ENCODE peak calls at places on chromosomes 12 and 14, in five cellular contexts. O is HCT116; N is stimulated activated CD4-positive, alpha-beta T cell treated with anti-CD3 and anti-CD28 coated beads, Interleukin-15, amount 100 ng/mL, for 24 hours; Y is spleen; H is naive B cell. W is an unnamed sample.

GRCh38 chr12:64560395-64561301 is 49.6 kb upstream of the RASSF3 start:
- DNase-seq in Y (no peak), O (peak), N (no peak), H (no peak), W (no peak)

GRCh38 chr12:12216349-12217017 is 50.4 kb downstream of the LRP6 start:
- DNase-seq in H (no peak), O (no peak), Y (no peak), N (no peak), W (no peak)

GRCh38 chr14:75044760-75045159 is 6.5 kb downstream of the MLH3 start:
- DNase-seq in H (no peak), Y (no peak), O (no peak), N (no peak), W (no peak)

GRCh38 chr12:78483767-78484315 is 380.7 kb upstream of the SYT1 start:
- DNase-seq in N (no peak), O (no peak), Y (no peak), H (no peak), W (no peak)

GRCh38 chr14:61872452-61872851 is 110.2 kb downstream of the SNAPC1 start:
- DNase-seq in Y (no peak), H (peak), N (no peak), O (no peak), W (no peak)

GRCh38 chr12:89355243-89356068 is 3.2 kb upstream of the DUSP6 start:
- DNase-seq in O (no peak), Y (no peak), H (no peak), N (no peak), W (no peak)

GRCh38 chr12:29088611-29089219 is 60.4 kb upstream of the FAR2 start:
- DNase-seq in O (no peak), H (no peak), Y (no peak), N (no peak), W (no peak)

GRCh38 chr14:74573421-74574091 is 38.5 kb downstream of the LTBP2 start:
- DNase-seq in Y (peak), H (no peak), O (no peak), N (no peak), W (no peak)

GRCh38 chr14:31456841-31457664 is at the start of gene DTD2:
- DNase-seq in Y (peak), O (peak), H (peak), N (peak), W (peak)

GRCh38 chr12:6536894-6537579 is 2.7 kb downstream of the GAPDH start:
- DNase-seq in N (peak), H (no peak), O (no peak), Y (no peak), W (peak)

GRCh38 chr12:48988030-48988649 is 10.0 kb downstream of the WNT1 start:
- DNase-seq in H (peak), N (peak), O (no peak), Y (peak), W (no peak)

GRCh38 chr14:66001356-66001755 is 484.8 kb upstream of the CCDC196 start:
- DNase-seq in N (no peak), Y (no peak), H (no peak), O (no peak), W (no peak)

GRCh38 chr12:38653650-38654049 is 251.7 kb downstream of the CPNE8 start:
- DNase-seq in N (no peak), H (no peak), O (no peak), Y (no peak), W (no peak)

GRCh38 chr14:76768201-76768656 is 7.0 kb downstream of the VASH1 start:
- DNase-seq in H (peak), Y (peak), O (no peak), N (peak), W (peak)

GRCh38 chr12:49403887-49404517 is 36.7 kb downstream of the SPATS2 start:
- DNase-seq in H (no peak), O (no peak), N (no peak), Y (no peak), W (no peak)

GRCh38 chr12:106498056-106498455 is 84.7 kb upstream of the RFX4 start:
- DNase-seq in H (no peak), N (no peak), O (no peak), Y (no peak), W (no peak)

GRCh38 chr12:70327541-70327940 is 38.5 kb upstream of the KCNMB4 start:
- DNase-seq in Y (no peak), H (no peak), O (no peak), N (no peak), W (no peak)

GRCh38 chr12:25689996-25690501 is 137.0 kb upstream of the LMNTD1 start:
- DNase-seq in H (no peak), N (no peak), O (no peak), Y (no peak), W (no peak)

GRCh38 chr14:91901449-91902250 is 34.3 kb upstream of the TC2N start:
- DNase-seq in O (no peak), H (no peak), N (no peak), Y (no peak), W (no peak)

GRCh38 chr12:66596189-66596588 is 82.7 kb downstream of the GRIP1 start:
- DNase-seq in N (no peak), O (no peak), Y (no peak), H (no peak), W (no peak)

GRCh38 chr14:99244960-99245340 is 27.0 kb downstream of the BCL11B start:
- DNase-seq in Y (no peak), N (no peak), O (no peak), H (no peak), W (no peak)

GRCh38 chr12:93848453-93849120 is 171.4 kb downstream of the CRADD start:
- DNase-seq in H (peak), Y (peak), O (no peak), N (no peak), W (no peak)

GRCh38 chr12:3326850-3327780 is 163.9 kb upstream of the PRMT8 start:
- DNase-seq in O (no peak), H (no peak), N (no peak), Y (no peak), W (no peak)

GRCh38 chr12:30847259-30847658 is 79.3 kb upstream of the TSPAN11 start:
- DNase-seq in N (peak), H (peak), Y (no peak), O (peak), W (no peak)

GRCh38 chr12:44616385-44616784 is 259.7 kb downstream of the NELL2 start:
- DNase-seq in H (no peak), N (no peak), O (no peak), Y (no peak), W (no peak)

GRCh38 chr12:13165578-13166120 is 30.9 kb upstream of the EMP1 start:
- DNase-seq in N (peak), H (peak), O (peak), Y (peak), W (peak)

GRCh38 chr12:40770781-40771180 is 78.5 kb downstream of the CNTN1 start:
- DNase-seq in N (no peak), O (no peak), H (no peak), Y (no peak), W (no peak)

GRCh38 chr14:48398675-48399282 is 723.4 kb upstream of the MDGA2 start:
- DNase-seq in O (peak), H (peak), Y (no peak), N (no peak), W (no peak)

GRCh38 chr14:83260751-83261150 is 1727.1 kb upstream of the SEL1L start:
- DNase-seq in Y (no peak), O (no peak), H (no peak), N (no peak), W (no peak)

GRCh38 chr12:54650409-54650808 is 2.2 kb upstream of the DCD start:
- DNase-seq in H (no peak), O (no peak), N (no peak), Y (no peak), W (no peak)

W was measured in ascending aorta.